ENCODE peak calls at places on chromosomes 3 and 15, in five cellular contexts. One of them, this sample, is unnamed.
A peak's percentile ranks its signal among the peaks of the same experiment; 100 is the strongest.

GRCh38 chr3:26535151-26535550 is 87.4 kb upstream of the LRRC3B start:
- DNase-seq in Panc1: no peak
- DNase-seq in ovary: no peak
- DNase-seq in GM13977: no peak
- DNase-seq in mesendoderm: no peak
- DNase-seq in this sample: no peak

GRCh38 chr3:29609007-29609805 is 328.3 kb downstream of the RBMS3 start:
- DNase-seq in Panc1: no peak
- DNase-seq in ovary: no peak
- DNase-seq in GM13977: no peak
- DNase-seq in mesendoderm: no peak
- DNase-seq in this sample: no peak

GRCh38 chr3:147157629-147158028 is 248.7 kb downstream of the ZIC4 start:
- DNase-seq in Panc1: no peak
- DNase-seq in ovary: no peak
- DNase-seq in GM13977: no peak
- DNase-seq in mesendoderm: no peak
- DNase-seq in this sample: no peak

GRCh38 chr3:53577486-53577885 is 83.1 kb downstream of the CACNA1D start:
- DNase-seq in Panc1: no peak
- DNase-seq in ovary: no peak
- DNase-seq in GM13977: no peak
- DNase-seq in mesendoderm: peak; percentile 50
- DNase-seq in this sample: no peak

GRCh38 chr3:52834871-52835501 is at the start of gene MUSTN1:
- DNase-seq in Panc1: no peak
- DNase-seq in ovary: no peak
- DNase-seq in GM13977: no peak
- DNase-seq in mesendoderm: no peak
- DNase-seq in this sample: no peak

GRCh38 chr3:132083583-132084372 is 49.0 kb upstream of the CPNE4 start:
- DNase-seq in Panc1: no peak
- DNase-seq in ovary: no peak
- DNase-seq in GM13977: no peak
- DNase-seq in mesendoderm: peak; percentile 75
- DNase-seq in this sample: no peak

GRCh38 chr3:71202848-71203390 is 380.6 kb downstream of the FOXP1 start:
- DNase-seq in Panc1: no peak
- DNase-seq in ovary: no peak
- DNase-seq in GM13977: no peak
- DNase-seq in mesendoderm: no peak
- DNase-seq in this sample: no peak

GRCh38 chr3:128343287-128344045 is 123.2 kb downstream of the DNAJB8 start:
- DNase-seq in Panc1: peak; percentile 7
- DNase-seq in ovary: no peak
- DNase-seq in GM13977: no peak
- DNase-seq in mesendoderm: peak; percentile 90
- DNase-seq in this sample: no peak

GRCh38 chr15:45150481-45150880 is 20.7 kb downstream of the DUOX1 start:
- DNase-seq in Panc1: no peak
- DNase-seq in ovary: no peak
- DNase-seq in GM13977: no peak
- DNase-seq in mesendoderm: no peak
- DNase-seq in this sample: no peak

GRCh38 chr3:146396792-146397191 is 72.6 kb downstream of the PLSCR2 start:
- DNase-seq in Panc1: no peak
- DNase-seq in ovary: no peak
- DNase-seq in GM13977: no peak
- DNase-seq in mesendoderm: no peak
- DNase-seq in this sample: no peak

GRCh38 chr3:5568451-5568850 is 380.9 kb downstream of the EDEM1 start:
- DNase-seq in Panc1: peak; percentile 0
- DNase-seq in ovary: no peak
- DNase-seq in GM13977: no peak
- DNase-seq in mesendoderm: peak; percentile 72
- DNase-seq in this sample: no peak

GRCh38 chr3:100096866-100097265 is 17.4 kb downstream of the FILIP1L start:
- DNase-seq in Panc1: no peak
- DNase-seq in ovary: no peak
- DNase-seq in GM13977: no peak
- DNase-seq in mesendoderm: no peak
- DNase-seq in this sample: no peak

GRCh38 chr3:16668776-16669545 is 63.7 kb upstream of the DAZL start:
- DNase-seq in Panc1: no peak
- DNase-seq in ovary: no peak
- DNase-seq in GM13977: no peak
- DNase-seq in mesendoderm: no peak
- DNase-seq in this sample: no peak

GRCh38 chr15:67685008-67685599 is 140.2 kb upstream of the SKOR1 start:
- DNase-seq in Panc1: no peak
- DNase-seq in ovary: no peak
- DNase-seq in GM13977: no peak
- DNase-seq in mesendoderm: peak; percentile 66
- DNase-seq in this sample: no peak

GRCh38 chr3:155859859-155860258 is 5.6 kb upstream of the SLC33A1 start:
- DNase-seq in Panc1: no peak
- DNase-seq in ovary: no peak
- DNase-seq in GM13977: peak; percentile 39
- DNase-seq in mesendoderm: no peak
- DNase-seq in this sample: no peak

GRCh38 chr3:72348357-72348756 is 499.9 kb downstream of the SHQ1 start:
- DNase-seq in Panc1: no peak
- DNase-seq in ovary: no peak
- DNase-seq in GM13977: no peak
- DNase-seq in mesendoderm: no peak
- DNase-seq in this sample: no peak

GRCh38 chr3:130816873-130817445 is 70.3 kb upstream of the PIK3R4 start:
- DNase-seq in Panc1: no peak
- DNase-seq in ovary: no peak
- DNase-seq in GM13977: no peak
- DNase-seq in mesendoderm: no peak
- DNase-seq in this sample: no peak

GRCh38 chr3:26260073-26260623 is 362.4 kb upstream of the LRRC3B start:
- DNase-seq in Panc1: no peak
- DNase-seq in ovary: no peak
- DNase-seq in GM13977: no peak
- DNase-seq in mesendoderm: no peak
- DNase-seq in this sample: no peak

GRCh38 chr3:50136714-50137405 is 18.3 kb upstream of the SEMA3F start:
- DNase-seq in Panc1: no peak
- DNase-seq in ovary: no peak
- DNase-seq in GM13977: no peak
- DNase-seq in mesendoderm: no peak
- DNase-seq in this sample: no peak

GRCh38 chr3:16720367-16720766 is 115.1 kb upstream of the DAZL start:
- DNase-seq in Panc1: no peak
- DNase-seq in ovary: no peak
- DNase-seq in GM13977: no peak
- DNase-seq in mesendoderm: no peak
- DNase-seq in this sample: no peak

GRCh38 chr15:41258706-41259471 is 27.8 kb downstream of the CHP1 start:
- DNase-seq in Panc1: no peak
- DNase-seq in ovary: no peak
- DNase-seq in GM13977: peak; percentile 34
- DNase-seq in mesendoderm: no peak
- DNase-seq in this sample: no peak

GRCh38 chr3:10345911-10346310 is 25.0 kb upstream of the SEC13 start:
- DNase-seq in Panc1: no peak
- DNase-seq in ovary: no peak
- DNase-seq in GM13977: no peak
- DNase-seq in mesendoderm: no peak
- DNase-seq in this sample: no peak

GRCh38 chr15:76075060-76075459 is 15.3 kb downstream of the TMEM266 start:
- DNase-seq in Panc1: no peak
- DNase-seq in ovary: no peak
- DNase-seq in GM13977: no peak
- DNase-seq in mesendoderm: no peak
- DNase-seq in this sample: no peak